ENCODE peak calls at places on chromosomes 4 and X, in eight cellular contexts. A, V, L, N, Q, P, W and C are unnamed samples. For H3K4me1, the result is how much of the 10 kb centered on the place peaks cover.

GRCh38 chr4:41692717-41693345 is 55.7 kb downstream of the PHOX2B start:
- DNase-seq in W (peak), A (peak), L (peak), N (peak), P (peak), Q (peak), V (peak), C (peak)

GRCh38 chr4:40621592-40622512 is 7.8 kb downstream of the RBM47 start:
- DNase-seq in Q (peak), L (peak), A (peak), N (peak), V (peak), W (peak), P (peak), C (no peak)

GRCh38 chr4:41835321-41835995 is 86.9 kb upstream of the PHOX2B start:
- DNase-seq in P (no peak), A (no peak), N (no peak), L (no peak), V (no peak), W (no peak), Q (no peak), C (no peak)

GRCh38 chr4:1318488-1319213 is 28.4 kb upstream of the UVSSA start:
- DNase-seq in V (peak), A (no peak), N (no peak), Q (no peak), W (peak), P (no peak), L (no peak), C (peak)

GRCh38 chr4:68498413-68499007 is 51.2 kb downstream of the TMPRSS11E start:
- DNase-seq in W (peak), L (peak), Q (peak), P (peak), A (peak), N (peak), V (peak), C (peak)

GRCh38 chrX:53288173-53288572 is 6.8 kb upstream of the IQSEC2 start:
- DNase-seq in L (no peak), A (no peak), Q (no peak), W (peak), P (no peak), N (no peak), V (no peak), C (peak)

GRCh38 chr4:34720563-34720962 is 1523.8 kb downstream of the ARAP2 start:
- DNase-seq in V (peak), Q (peak), L (peak), W (peak), P (peak), A (peak), N (peak), C (peak)

GRCh38 chr4:20251061-20251795 is 477 bp upstream of the SLIT2 start:
- DNase-seq in A (peak), W (no peak), V (no peak), P (peak), Q (no peak), L (no peak), N (no peak), C (no peak)

GRCh38 chr4:47972181-47972580 is 44.3 kb downstream of the CNGA1 start:
- DNase-seq in P (no peak), W (no peak), A (no peak), L (no peak), N (no peak), Q (peak), V (no peak), C (no peak)

GRCh38 chr4:176432811-176433540 is 113.2 kb downstream of the SPCS3 start:
- DNase-seq in P (no peak), W (no peak), Q (no peak), N (no peak), L (no peak), V (no peak), A (no peak), C (no peak)

GRCh38 chrX:26822448-26822847 is 606.5 kb downstream of the MAGEB5 start:
- DNase-seq in Q (no peak), A (no peak), L (no peak), P (no peak), W (peak), N (no peak), V (peak), C (peak)

GRCh38 chr4:101292901-101293300 is 54.4 kb downstream of the PPP3CA start:
- DNase-seq in Q (no peak), W (no peak), N (no peak), P (no peak), L (no peak), V (no peak), A (peak), C (no peak)

GRCh38 chr4:3320361-3321023 is 27.7 kb downstream of the RGS12 start:
- DNase-seq in V (no peak), W (no peak), A (no peak), Q (no peak), N (no peak), P (no peak), L (peak), C (no peak)

GRCh38 chrX:20252392-20253231 is 14.1 kb downstream of the RPS6KA3 start:
- DNase-seq in A (peak), W (peak), Q (peak), P (peak), N (peak), V (peak), L (peak), C (peak)

GRCh38 chrX:64908121-64908520 is 68.1 kb downstream of the ZC4H2 start:
- DNase-seq in L (no peak), V (no peak), N (no peak), Q (no peak), W (no peak), A (no peak), P (no peak), C (no peak)

GRCh38 chr4:121358473-121358872 is 22.3 kb downstream of the QRFPR start:
- DNase-seq in P (peak), Q (no peak), A (peak), L (peak), V (peak), N (no peak), W (no peak), C (no peak)
- TF ChIP-seq EZH2phosphoT487 in P (no peak), Q (no peak), A (no peak), L (no peak), V (no peak), N (no peak), W (no peak), C (no peak)

GRCh38 chr4:139675156-139675555 is 9.5 kb downstream of the MGST2 start:
- DNase-seq in V (no peak), N (peak), P (no peak), A (no peak), L (no peak), Q (no peak), W (no peak), C (no peak)
- H3K4me1 ChIP-seq in V (under half), N (under half), P (under half), A (under half), L (under half), Q (under half), W (under half), C (under half)

GRCh38 chr4:143377635-143378099 is 41.0 kb downstream of the GAB1 start:
- DNase-seq in A (no peak), Q (peak), L (no peak), V (no peak), W (no peak), N (peak), P (no peak), C (no peak)
- TF ChIP-seq EZH2phosphoT487 in A (no peak), Q (no peak), L (no peak), V (no peak), W (no peak), N (no peak), P (no peak), C (no peak)

GRCh38 chrX:39888730-39889129 is 209.0 kb downstream of the BCOR start:
- DNase-seq in P (no peak), V (no peak), L (no peak), W (no peak), Q (no peak), A (no peak), N (no peak), C (no peak)
- H3K4me1 ChIP-seq in P (under half), V (under half), L (under half), W (under half), Q (under half), A (under half), N (under half), C (under half)

DNA sequence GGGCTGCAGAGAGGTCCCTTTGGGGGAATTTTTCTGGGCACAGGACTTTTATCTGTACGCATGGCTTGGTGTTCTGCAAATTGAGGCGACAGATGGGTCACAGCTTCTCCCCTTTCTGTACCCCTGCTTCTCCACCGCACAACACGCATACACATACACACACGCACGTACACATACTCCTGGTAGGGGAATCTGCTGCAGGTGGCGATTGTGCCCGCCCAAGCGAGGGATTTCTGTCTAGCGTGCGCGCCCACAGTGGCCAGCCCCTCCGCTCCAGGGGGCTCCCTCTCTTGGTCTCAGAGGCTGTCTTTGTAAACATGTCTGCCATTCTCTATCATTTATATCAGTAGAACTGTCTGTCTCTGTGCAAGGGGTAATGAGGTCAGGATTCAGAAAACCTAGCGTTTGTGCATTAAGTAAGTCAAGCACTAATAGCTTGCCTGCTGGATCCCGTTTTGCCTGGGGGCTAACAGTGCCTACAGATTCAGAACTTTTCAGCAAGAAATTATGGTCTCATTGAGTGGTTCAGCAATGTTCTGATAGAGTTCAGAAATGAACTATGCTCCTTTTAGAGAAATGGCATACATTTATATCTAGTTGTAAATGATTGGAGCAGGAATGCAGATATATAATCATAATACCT is 2.2 kb downstream of the GRID2 start:
- DNase-seq in N (no peak), P (peak), Q (no peak), V (no peak), A (no peak), L (peak), W (peak), C (peak)
- TF ChIP-seq EZH2phosphoT487 in N (no peak), P (no peak), Q (no peak), V (no peak), A (no peak), L (no peak), W (no peak), C (no peak)